ENCODE peak calls at places on chromosomes 16 and 17, in four cellular contexts. D, W, O and C are unnamed samples.

GRCh38 chr17:16477255-16477654 is 14.7 kb downstream of the LRRC75A start:
- DNase-seq in D (peak), W (peak), O (no peak), C (peak)

GRCh38 chr16:10964891-10965326 is 20.5 kb downstream of the CLEC16A start:
- DNase-seq in D (no peak), W (no peak), O (no peak), C (no peak)

GRCh38 chr16:58413359-58413758 is 21.1 kb downstream of the GINS3 start:
- DNase-seq in D (no peak), W (no peak), O (no peak), C (no peak)

GRCh38 chr16:56910654-56911539 is 21.0 kb upstream of the HERPUD1 start:
- DNase-seq in D (no peak), W (peak), O (no peak), C (peak)

GRCh38 chr17:42200702-42201101 is 6.4 kb upstream of the GHDC start:
- DNase-seq in D (no peak), W (no peak), O (no peak), C (no peak)

GRCh38 chr17:38869647-38870258 is at the start of gene LASP1:
- DNase-seq in D (no peak), W (peak), O (peak), C (peak)

GRCh38 chr17:76014925-76015261 is 12.2 kb downstream of the EVPL start:
- DNase-seq in D (peak), W (no peak), O (no peak), C (no peak)

GRCh38 chr17:17067277-17067676 is 25.0 kb downstream of the MPRIP start:
- DNase-seq in D (peak), W (peak), O (no peak), C (peak)

GRCh38 chr17:6558932-6559752 is 2.8 kb upstream of the PITPNM3 start:
- DNase-seq in D (no peak), W (no peak), O (no peak), C (no peak)

GRCh38 chr17:4562000-4562969 is 1.9 kb upstream of the GGT6 start:
- DNase-seq in D (no peak), W (no peak), O (no peak), C (no peak)

GRCh38 chr16:15572329-15573001 is 70.5 kb downstream of the MARF1 start:
- DNase-seq in D (no peak), W (no peak), O (no peak), C (peak)

GRCh38 chr17:40542562-40543411 is 22.5 kb downstream of the CCR7 start:
- DNase-seq in D (peak), W (no peak), O (no peak), C (peak)

GRCh38 chr16:19644877-19645276 is 73.2 kb downstream of the KNOP1 start:
- DNase-seq in D (no peak), W (peak), O (no peak), C (peak)

GRCh38 chr16:15502041-15502725 is 67.8 kb downstream of the BMERB1 start:
- DNase-seq in D (no peak), W (peak), O (no peak), C (peak)

GRCh38 chr17:79280010-79280409 is 205.4 kb downstream of the ENGASE start:
- DNase-seq in D (no peak), W (no peak), O (no peak), C (no peak)

GRCh38 chr17:45812102-45812501 is 28.0 kb downstream of the CRHR1 start:
- DNase-seq in D (no peak), W (peak), O (no peak), C (no peak)

GRCh38 chr16:84617068-84617630 is 729 bp downstream of the COTL1 start:
- DNase-seq in D (peak), W (no peak), O (no peak), C (no peak)

GRCh38 chr16:14389359-14389758 is 240.7 kb downstream of the PARN start:
- DNase-seq in D (no peak), W (no peak), O (no peak), C (no peak)

GRCh38 chr17:31061678-31062077 is 33.1 kb upstream of the NF1 start:
- DNase-seq in D (peak), W (peak), O (no peak), C (no peak)

GRCh38 chr16:10729649-10730048 is 14.0 kb upstream of the NUBP1 start:
- DNase-seq in D (no peak), W (peak), O (no peak), C (peak)

GRCh38 chr16:75588716-75589115 is 22.5 kb downstream of the GABARAPL2 start:
- DNase-seq in D (no peak), W (no peak), O (no peak), C (no peak)

GRCh38 chr16:66928702-66929388 is 3.5 kb upstream of the RRAD start:
- DNase-seq in D (peak), W (peak), O (peak), C (peak)

GRCh38 chr16:25633549-25633948 is 58.2 kb upstream of the HS3ST4 start:
- DNase-seq in D (no peak), W (peak), O (peak), C (no peak)

GRCh38 chr17:78766225-78766624 is 15.8 kb downstream of the CYTH1 start:
- DNase-seq in D (no peak), W (no peak), O (no peak), C (no peak)

GRCh38 chr17:43832168-43832975 is 574 bp downstream of the MPP3 start:
- DNase-seq in D (no peak), W (peak), O (no peak), C (peak)

GRCh38 chr17:51474764-51475163 is 214.4 kb downstream of the UTP18 start:
- DNase-seq in D (no peak), W (no peak), O (no peak), C (no peak)

GRCh38 chr16:90035902-90036301 is 16.6 kb upstream of the DBNDD1 start:
- DNase-seq in D (no peak), W (peak), O (no peak), C (no peak)

GRCh38 chr16:87309912-87310485 is 7.2 kb downstream of the C16orf95 start:
- DNase-seq in D (no peak), W (no peak), O (no peak), C (no peak)

GRCh38 chr16:64455275-64455674 is 666.6 kb downstream of the CDH11 start:
- DNase-seq in D (no peak), W (no peak), O (no peak), C (peak)

GRCh38 chr17:78903101-78903779 is at the start of gene CEP295NL:
- DNase-seq in D (no peak), W (peak), O (no peak), C (peak)

GRCh38 chr17:1590031-1590746 is 27.6 kb upstream of the PITPNA start:
- DNase-seq in D (no peak), W (peak), O (no peak), C (peak)

GRCh38 chr16:86758932-86759331 is 180.6 kb downstream of the FOXL1 start:
- DNase-seq in D (no peak), W (no peak), O (no peak), C (no peak)

GRCh38 chr17:68762911-68763310 is 161.7 kb upstream of the FAM20A start:
- DNase-seq in D (no peak), W (no peak), O (no peak), C (no peak)

GRCh38 chr17:68759002-68759342 is 157.8 kb upstream of the FAM20A start:
- DNase-seq in D (no peak), W (no peak), O (no peak), C (no peak)

GRCh38 chr17:68763551-68763950 is 162.4 kb upstream of the FAM20A start:
- DNase-seq in D (no peak), W (no peak), O (no peak), C (peak)

GRCh38 chr17:68760141-68760475 is 158.9 kb upstream of the FAM20A start:
- DNase-seq in D (no peak), W (no peak), O (no peak), C (no peak)

GRCh38 chr17:68759343-68760140 is 158.4 kb upstream of the FAM20A start:
- DNase-seq in D (peak), W (peak), O (peak), C (peak)
- H3K56ac ChIP-seq in D (no peak), W (peak), O (peak), C (peak)

DNA sequence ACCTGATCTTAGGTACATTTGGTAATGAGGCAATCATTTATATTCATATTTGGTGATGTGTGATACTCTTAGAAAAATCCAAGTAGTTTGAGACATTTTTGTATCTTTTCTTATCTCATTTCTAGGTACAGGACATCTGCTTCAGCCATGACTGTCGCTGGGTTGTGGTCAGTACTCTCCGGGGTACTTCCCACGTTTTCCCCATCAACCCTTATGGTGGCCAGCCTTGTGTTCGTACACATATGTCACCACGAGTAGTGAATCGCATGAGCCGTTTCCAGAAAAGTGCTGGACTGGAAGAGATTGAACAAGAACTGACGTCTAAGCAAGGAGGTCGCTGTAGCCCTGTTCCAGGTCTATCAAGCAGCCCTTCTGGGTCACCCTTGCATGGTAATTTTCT is 312.2 kb downstream of the BCAS3 start:
- DNase-seq in D (no peak), W (no peak), O (no peak), C (no peak)
- H3K56ac ChIP-seq in D (no peak), W (no peak), O (no peak), C (no peak)

GRCh38 chr17:66665194-66665593 is 169.7 kb upstream of the CACNG5 start:
- DNase-seq in D (no peak), W (no peak), O (no peak), C (peak)
- H3K56ac ChIP-seq in D (no peak), W (no peak), O (no peak), C (no peak)

DNA sequence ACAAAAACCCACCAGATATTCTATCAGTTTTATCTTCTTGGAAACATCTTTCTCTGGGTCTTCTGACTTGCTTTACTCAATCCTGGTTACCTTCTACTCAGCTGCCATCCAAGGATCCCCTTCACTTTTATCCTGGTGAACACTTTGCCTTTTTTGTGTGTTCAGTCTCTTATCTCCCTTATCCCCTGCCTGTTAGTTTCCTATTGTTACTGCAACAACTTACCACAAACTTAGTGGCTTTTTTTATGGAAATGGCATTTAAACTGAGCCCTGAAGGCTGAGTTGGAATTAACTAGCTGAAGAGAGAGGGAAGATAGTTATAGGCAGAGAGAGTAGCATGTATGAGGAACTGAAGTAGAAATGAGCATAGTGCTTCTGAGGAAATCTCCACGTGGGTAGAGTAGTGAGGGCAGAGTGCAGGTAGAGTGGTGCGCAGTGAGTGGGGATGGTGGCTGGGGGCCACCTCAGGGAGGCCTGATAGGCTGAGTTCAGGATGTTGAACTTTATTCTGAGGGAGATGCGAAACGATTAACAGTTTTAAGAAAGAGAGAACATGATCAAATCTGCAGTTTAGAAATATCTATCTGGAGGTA is 26.3 kb downstream of the TANGO6 start:
- DNase-seq in D (no peak), W (no peak), O (no peak), C (no peak)
- H3K56ac ChIP-seq in D (no peak), W (no peak), O (no peak), C (no peak)

DNA sequence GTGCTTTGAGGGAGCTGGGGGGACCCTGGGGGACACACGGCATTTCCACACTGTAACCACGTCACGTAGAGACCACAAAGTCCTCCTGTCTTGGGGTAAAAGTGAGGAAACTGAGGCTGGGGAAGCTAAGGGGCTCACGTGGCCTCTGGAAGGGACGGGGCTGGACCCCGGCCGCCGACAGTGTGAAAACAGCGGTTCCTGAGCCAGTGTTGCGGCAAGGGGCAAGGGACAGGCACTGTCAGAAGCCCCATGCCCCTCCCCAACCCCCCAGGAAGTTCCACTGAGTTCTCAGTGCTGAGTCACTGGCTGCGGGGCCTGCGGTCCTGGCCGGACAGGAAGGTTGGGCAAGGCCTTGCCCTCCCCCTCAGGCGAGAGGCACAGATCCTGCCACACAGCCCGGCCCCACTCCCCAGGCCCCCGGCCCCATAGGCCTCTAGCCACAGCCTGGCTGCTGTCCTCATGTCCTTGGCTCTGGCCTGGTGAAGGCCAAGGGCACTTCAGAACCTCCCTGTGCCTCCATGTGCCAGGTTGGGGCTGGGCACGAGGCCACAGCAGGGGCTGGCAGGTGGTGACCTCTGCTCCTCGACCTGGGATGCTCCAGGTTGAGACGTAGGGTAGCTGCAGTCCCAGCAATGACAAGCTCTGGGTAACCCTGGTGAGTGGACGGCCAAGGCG is 5.0 kb upstream of the CCDC57 start:
- DNase-seq in D (no peak), W (peak), O (no peak), C (peak)
- H3K56ac ChIP-seq in D (no peak), W (no peak), O (no peak), C (peak)

DNA sequence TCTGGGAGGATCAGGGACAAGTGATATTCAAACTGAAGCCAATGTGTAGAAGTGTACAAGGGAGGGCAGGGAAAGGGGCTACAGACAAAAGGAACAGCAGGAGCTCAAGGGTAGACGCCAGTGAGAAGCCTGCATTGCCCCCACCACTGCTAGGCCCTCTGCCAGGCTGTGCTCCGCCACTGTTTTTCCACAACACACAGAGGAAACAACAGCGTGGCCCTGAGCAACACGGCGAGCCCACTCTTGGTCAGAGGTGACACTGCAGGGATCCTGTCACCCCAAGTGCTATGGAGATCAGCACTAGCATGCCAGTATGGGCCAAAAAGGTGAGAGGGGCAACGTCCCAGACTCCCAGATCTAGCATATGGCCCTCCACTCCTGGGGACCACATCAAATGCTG is 23.4 kb downstream of the MYO18A start:
- DNase-seq in D (no peak), W (no peak), O (no peak), C (no peak)
- H3K56ac ChIP-seq in D (no peak), W (peak), O (no peak), C (peak)

GRCh38 chr16:55625843-55626242 is 29.9 kb upstream of the SLC6A2 start:
- DNase-seq in D (no peak), W (no peak), O (no peak), C (no peak)
- H3K56ac ChIP-seq in D (no peak), W (no peak), O (no peak), C (no peak)

GRCh38 chr17:65324977-65325376 is 187.8 kb downstream of the RGS9 start:
- DNase-seq in D (no peak), W (no peak), O (no peak), C (no peak)

GRCh38 chr17:65320856-65321255 is 183.7 kb downstream of the RGS9 start:
- DNase-seq in D (no peak), W (no peak), O (no peak), C (no peak)

GRCh38 chr17:65328567-65328966 is 191.4 kb downstream of the RGS9 start:
- DNase-seq in D (no peak), W (no peak), O (no peak), C (no peak)

GRCh38 chr17:65324574-65324973 is 187.4 kb downstream of the RGS9 start:
- DNase-seq in D (no peak), W (no peak), O (no peak), C (no peak)

GRCh38 chr17:65323055-65323454 is 185.9 kb downstream of the RGS9 start:
- DNase-seq in D (peak), W (peak), O (no peak), C (no peak)
- H3K56ac ChIP-seq in D (no peak), W (no peak), O (no peak), C (no peak)